ENCODE peak calls at places on chromosomes 6 and 20, in ten cellular contexts. One of them, this sample, is unnamed.

GRCh38 chr6:154319231-154319858 is 37.3 kb downstream of the IPCEF1 start:
- DNase-seq in HCT116: no peak
- DNase-seq in cardiac fibroblast: peak
- DNase-seq in G401: no peak
- DNase-seq in iris pigment epithelial cell: peak
- DNase-seq in A549: no peak
- DNase-seq in astrocyte of the hippocampus: no peak
- DNase-seq in cerebellum: no peak
- DNase-seq in COR-L47: peak
- DNase-seq in GM06990: no peak
- DNase-seq in this sample: no peak

GRCh38 chr20:60589624-60590023 is 631.4 kb downstream of the CDH26 start:
- DNase-seq in HCT116: no peak
- DNase-seq in cardiac fibroblast: peak
- DNase-seq in G401: no peak
- DNase-seq in iris pigment epithelial cell: no peak
- DNase-seq in A549: no peak
- DNase-seq in astrocyte of the hippocampus: peak
- DNase-seq in cerebellum: no peak
- DNase-seq in COR-L47: no peak
- DNase-seq in GM06990: no peak
- DNase-seq in this sample: no peak

GRCh38 chr20:17227199-17227535 is 327 bp downstream of the PCSK2 start:
- DNase-seq in HCT116: no peak
- DNase-seq in cardiac fibroblast: no peak
- DNase-seq in G401: no peak
- DNase-seq in iris pigment epithelial cell: no peak
- DNase-seq in A549: no peak
- DNase-seq in astrocyte of the hippocampus: peak
- DNase-seq in cerebellum: peak
- DNase-seq in COR-L47: no peak
- DNase-seq in GM06990: no peak
- DNase-seq in this sample: no peak

GRCh38 chr6:5361371-5361770 is 100.1 kb downstream of the FARS2 start:
- DNase-seq in HCT116: no peak
- DNase-seq in cardiac fibroblast: peak
- DNase-seq in G401: no peak
- DNase-seq in iris pigment epithelial cell: peak
- DNase-seq in A549: no peak
- DNase-seq in astrocyte of the hippocampus: peak
- DNase-seq in cerebellum: no peak
- DNase-seq in COR-L47: peak
- DNase-seq in GM06990: no peak
- DNase-seq in this sample: no peak

GRCh38 chr6:56579155-56579851 is 63.4 kb downstream of the DST start:
- DNase-seq in HCT116: no peak
- DNase-seq in cardiac fibroblast: peak
- DNase-seq in G401: no peak
- DNase-seq in iris pigment epithelial cell: no peak
- DNase-seq in A549: no peak
- DNase-seq in astrocyte of the hippocampus: no peak
- DNase-seq in cerebellum: no peak
- DNase-seq in COR-L47: no peak
- DNase-seq in GM06990: no peak
- DNase-seq in this sample: no peak

GRCh38 chr20:48791014-48791413 is 36.8 kb downstream of the PREX1 start:
- DNase-seq in HCT116: no peak
- DNase-seq in cardiac fibroblast: no peak
- DNase-seq in G401: no peak
- DNase-seq in iris pigment epithelial cell: no peak
- DNase-seq in A549: peak
- DNase-seq in astrocyte of the hippocampus: peak
- DNase-seq in cerebellum: no peak
- DNase-seq in COR-L47: peak
- DNase-seq in GM06990: no peak
- DNase-seq in this sample: no peak

GRCh38 chr6:135212935-135213334 is 31.8 kb downstream of the MYB start:
- DNase-seq in HCT116: no peak
- DNase-seq in cardiac fibroblast: peak
- DNase-seq in G401: no peak
- DNase-seq in iris pigment epithelial cell: peak
- DNase-seq in A549: no peak
- DNase-seq in astrocyte of the hippocampus: peak
- DNase-seq in cerebellum: no peak
- DNase-seq in COR-L47: no peak
- DNase-seq in GM06990: no peak
- DNase-seq in this sample: no peak

GRCh38 chr6:35087361-35088280 is 53.5 kb downstream of the TCP11 start:
- DNase-seq in HCT116: no peak
- DNase-seq in cardiac fibroblast: no peak
- DNase-seq in G401: no peak
- DNase-seq in iris pigment epithelial cell: no peak
- DNase-seq in A549: no peak
- DNase-seq in astrocyte of the hippocampus: no peak
- DNase-seq in cerebellum: no peak
- DNase-seq in COR-L47: no peak
- DNase-seq in GM06990: no peak
- DNase-seq in this sample: no peak

GRCh38 chr6:111800821-111801220 is 72.4 kb downstream of the FYN start:
- DNase-seq in HCT116: no peak
- DNase-seq in cardiac fibroblast: peak
- DNase-seq in G401: no peak
- DNase-seq in iris pigment epithelial cell: no peak
- DNase-seq in A549: no peak
- DNase-seq in astrocyte of the hippocampus: no peak
- DNase-seq in cerebellum: no peak
- DNase-seq in COR-L47: no peak
- DNase-seq in GM06990: no peak
- DNase-seq in this sample: no peak

GRCh38 chr6:99512033-99512432 is 3.2 kb downstream of the USP45 start:
- DNase-seq in HCT116: no peak
- DNase-seq in cardiac fibroblast: peak
- DNase-seq in G401: no peak
- DNase-seq in iris pigment epithelial cell: peak
- DNase-seq in A549: no peak
- DNase-seq in astrocyte of the hippocampus: no peak
- DNase-seq in cerebellum: no peak
- DNase-seq in COR-L47: no peak
- DNase-seq in GM06990: no peak
- DNase-seq in this sample: no peak

GRCh38 chr6:135162678-135163439 is 18.2 kb upstream of the MYB start:
- DNase-seq in HCT116: peak
- DNase-seq in cardiac fibroblast: peak
- DNase-seq in G401: no peak
- DNase-seq in iris pigment epithelial cell: peak
- DNase-seq in A549: peak
- DNase-seq in astrocyte of the hippocampus: peak
- DNase-seq in cerebellum: no peak
- DNase-seq in COR-L47: no peak
- DNase-seq in GM06990: peak
- DNase-seq in this sample: peak

GRCh38 chr6:4354181-4354580 is 218.8 kb upstream of the ECI2 start:
- DNase-seq in HCT116: no peak
- DNase-seq in cardiac fibroblast: no peak
- DNase-seq in G401: no peak
- DNase-seq in iris pigment epithelial cell: no peak
- DNase-seq in A549: peak
- DNase-seq in astrocyte of the hippocampus: no peak
- DNase-seq in cerebellum: no peak
- DNase-seq in COR-L47: no peak
- DNase-seq in GM06990: no peak
- DNase-seq in this sample: no peak

GRCh38 chr20:46945465-46945864 is 50.8 kb downstream of the EYA2 start:
- DNase-seq in HCT116: no peak
- DNase-seq in cardiac fibroblast: no peak
- DNase-seq in G401: no peak
- DNase-seq in iris pigment epithelial cell: no peak
- DNase-seq in A549: no peak
- DNase-seq in astrocyte of the hippocampus: no peak
- DNase-seq in cerebellum: no peak
- DNase-seq in COR-L47: no peak
- DNase-seq in GM06990: no peak
- DNase-seq in this sample: no peak

GRCh38 chr6:83464741-83465140 is 33.9 kb upstream of the ME1 start:
- DNase-seq in HCT116: no peak
- DNase-seq in cardiac fibroblast: no peak
- DNase-seq in G401: no peak
- DNase-seq in iris pigment epithelial cell: no peak
- DNase-seq in A549: no peak
- DNase-seq in astrocyte of the hippocampus: no peak
- DNase-seq in cerebellum: no peak
- DNase-seq in COR-L47: no peak
- DNase-seq in GM06990: no peak
- DNase-seq in this sample: no peak

GRCh38 chr6:158042245-158042798 is 60.7 kb downstream of the SYNJ2 start:
- DNase-seq in HCT116: peak
- DNase-seq in cardiac fibroblast: peak
- DNase-seq in G401: no peak
- DNase-seq in iris pigment epithelial cell: peak
- DNase-seq in A549: peak
- DNase-seq in astrocyte of the hippocampus: peak
- DNase-seq in cerebellum: no peak
- DNase-seq in COR-L47: no peak
- DNase-seq in GM06990: no peak
- DNase-seq in this sample: peak

GRCh38 chr6:16105874-16106273 is 23.0 kb upstream of the MYLIP start:
- DNase-seq in HCT116: no peak
- DNase-seq in cardiac fibroblast: peak
- DNase-seq in G401: no peak
- DNase-seq in iris pigment epithelial cell: peak
- DNase-seq in A549: no peak
- DNase-seq in astrocyte of the hippocampus: no peak
- DNase-seq in cerebellum: no peak
- DNase-seq in COR-L47: no peak
- DNase-seq in GM06990: no peak
- DNase-seq in this sample: no peak

GRCh38 chr6:80165143-80165542 is 58.7 kb downstream of the BCKDHB start:
- DNase-seq in HCT116: no peak
- DNase-seq in cardiac fibroblast: peak
- DNase-seq in G401: no peak
- DNase-seq in iris pigment epithelial cell: peak
- DNase-seq in A549: no peak
- DNase-seq in astrocyte of the hippocampus: no peak
- DNase-seq in cerebellum: no peak
- DNase-seq in COR-L47: no peak
- DNase-seq in GM06990: peak
- DNase-seq in this sample: no peak

GRCh38 chr6:53627391-53628218 is 38.0 kb downstream of the KLHL31 start:
- DNase-seq in HCT116: no peak
- DNase-seq in cardiac fibroblast: no peak
- DNase-seq in G401: no peak
- DNase-seq in iris pigment epithelial cell: no peak
- DNase-seq in A549: no peak
- DNase-seq in astrocyte of the hippocampus: no peak
- DNase-seq in cerebellum: no peak
- DNase-seq in COR-L47: no peak
- DNase-seq in GM06990: no peak
- DNase-seq in this sample: no peak

This sample was measured in psoas muscle.